ENCODE peak calls at places on chromosomes 11 and 22, in nine cellular contexts. One of them, this sample, is unnamed.

GRCh38 chr22:49574861-49575702 is 252.6 kb downstream of the BRD1 start:
- DNase-seq in thoracic aorta: no peak
- DNase-seq in RCC 7860: no peak
- DNase-seq in HTR-8/SVneo: no peak
- DNase-seq in activated CD8-positive, alpha-beta memory T cell treated with anti-CD3 and anti-CD28 coated beads, Interleukin-2, amount 50 U/mL, for 4 hours: no peak
- DNase-seq in activated CD4-positive, CD25-positive, alpha-beta regulatory T cell treated with anti-CD3 and anti-CD28 coated beads, Interleukin-2, amount 50 U/mL, for 72 hours: no peak
- DNase-seq in NCI-H1436 treated with DMSO at 0.1 percent for 48 hours: no peak
- DNase-seq in substantia nigra: no peak
- DNase-seq in left colon: no peak
- DNase-seq in this sample: no peak

GRCh38 chr11:86551286-86551685 is 121.1 kb downstream of the ME3 start:
- DNase-seq in thoracic aorta: peak
- DNase-seq in RCC 7860: peak
- DNase-seq in HTR-8/SVneo: peak
- DNase-seq in activated CD8-positive, alpha-beta memory T cell treated with anti-CD3 and anti-CD28 coated beads, Interleukin-2, amount 50 U/mL, for 4 hours: no peak
- DNase-seq in activated CD4-positive, CD25-positive, alpha-beta regulatory T cell treated with anti-CD3 and anti-CD28 coated beads, Interleukin-2, amount 50 U/mL, for 72 hours: no peak
- DNase-seq in NCI-H1436 treated with DMSO at 0.1 percent for 48 hours: no peak
- DNase-seq in substantia nigra: no peak
- DNase-seq in left colon: no peak
- DNase-seq in this sample: peak

GRCh38 chr22:25747245-25747944 is 5.4 kb downstream of the MYO18B start:
- DNase-seq in thoracic aorta: peak
- DNase-seq in RCC 7860: peak
- DNase-seq in HTR-8/SVneo: peak
- DNase-seq in activated CD8-positive, alpha-beta memory T cell treated with anti-CD3 and anti-CD28 coated beads, Interleukin-2, amount 50 U/mL, for 4 hours: no peak
- DNase-seq in activated CD4-positive, CD25-positive, alpha-beta regulatory T cell treated with anti-CD3 and anti-CD28 coated beads, Interleukin-2, amount 50 U/mL, for 72 hours: no peak
- DNase-seq in NCI-H1436 treated with DMSO at 0.1 percent for 48 hours: no peak
- DNase-seq in substantia nigra: no peak
- DNase-seq in left colon: peak
- DNase-seq in this sample: peak

GRCh38 chr11:43834291-43834690 is 46.3 kb upstream of the ALKBH3 start:
- DNase-seq in thoracic aorta: no peak
- DNase-seq in RCC 7860: no peak
- DNase-seq in HTR-8/SVneo: no peak
- DNase-seq in activated CD8-positive, alpha-beta memory T cell treated with anti-CD3 and anti-CD28 coated beads, Interleukin-2, amount 50 U/mL, for 4 hours: no peak
- DNase-seq in activated CD4-positive, CD25-positive, alpha-beta regulatory T cell treated with anti-CD3 and anti-CD28 coated beads, Interleukin-2, amount 50 U/mL, for 72 hours: no peak
- DNase-seq in NCI-H1436 treated with DMSO at 0.1 percent for 48 hours: no peak
- DNase-seq in substantia nigra: no peak
- DNase-seq in left colon: no peak
- DNase-seq in this sample: no peak

GRCh38 chr11:35183526-35183925 is 44.6 kb downstream of the CD44 start:
- DNase-seq in thoracic aorta: no peak
- DNase-seq in RCC 7860: no peak
- DNase-seq in HTR-8/SVneo: no peak
- DNase-seq in activated CD8-positive, alpha-beta memory T cell treated with anti-CD3 and anti-CD28 coated beads, Interleukin-2, amount 50 U/mL, for 4 hours: no peak
- DNase-seq in activated CD4-positive, CD25-positive, alpha-beta regulatory T cell treated with anti-CD3 and anti-CD28 coated beads, Interleukin-2, amount 50 U/mL, for 72 hours: no peak
- DNase-seq in NCI-H1436 treated with DMSO at 0.1 percent for 48 hours: no peak
- DNase-seq in substantia nigra: no peak
- DNase-seq in left colon: no peak
- DNase-seq in this sample: no peak

GRCh38 chr22:47389201-47389600 is 626.8 kb downstream of the TBC1D22A start:
- DNase-seq in thoracic aorta: no peak
- DNase-seq in RCC 7860: no peak
- DNase-seq in HTR-8/SVneo: no peak
- DNase-seq in activated CD8-positive, alpha-beta memory T cell treated with anti-CD3 and anti-CD28 coated beads, Interleukin-2, amount 50 U/mL, for 4 hours: no peak
- DNase-seq in activated CD4-positive, CD25-positive, alpha-beta regulatory T cell treated with anti-CD3 and anti-CD28 coated beads, Interleukin-2, amount 50 U/mL, for 72 hours: no peak
- DNase-seq in NCI-H1436 treated with DMSO at 0.1 percent for 48 hours: no peak
- DNase-seq in substantia nigra: no peak
- DNase-seq in left colon: no peak
- DNase-seq in this sample: no peak

GRCh38 chr11:31813961-31814868 is 3.1 kb upstream of the PAX6 start:
- DNase-seq in thoracic aorta: no peak
- DNase-seq in RCC 7860: no peak
- DNase-seq in HTR-8/SVneo: no peak
- DNase-seq in activated CD8-positive, alpha-beta memory T cell treated with anti-CD3 and anti-CD28 coated beads, Interleukin-2, amount 50 U/mL, for 4 hours: no peak
- DNase-seq in activated CD4-positive, CD25-positive, alpha-beta regulatory T cell treated with anti-CD3 and anti-CD28 coated beads, Interleukin-2, amount 50 U/mL, for 72 hours: no peak
- DNase-seq in NCI-H1436 treated with DMSO at 0.1 percent for 48 hours: no peak
- DNase-seq in substantia nigra: no peak
- DNase-seq in left colon: no peak
- DNase-seq in this sample: no peak

GRCh38 chr11:103927535-103927934 is 108.9 kb upstream of the DDI1 start:
- DNase-seq in thoracic aorta: no peak
- DNase-seq in RCC 7860: no peak
- DNase-seq in HTR-8/SVneo: no peak
- DNase-seq in activated CD8-positive, alpha-beta memory T cell treated with anti-CD3 and anti-CD28 coated beads, Interleukin-2, amount 50 U/mL, for 4 hours: no peak
- DNase-seq in activated CD4-positive, CD25-positive, alpha-beta regulatory T cell treated with anti-CD3 and anti-CD28 coated beads, Interleukin-2, amount 50 U/mL, for 72 hours: no peak
- DNase-seq in NCI-H1436 treated with DMSO at 0.1 percent for 48 hours: no peak
- DNase-seq in substantia nigra: no peak
- DNase-seq in left colon: no peak
- DNase-seq in this sample: no peak

GRCh38 chr11:8745431-8745986 is 62.9 kb downstream of the RPL27A start:
- DNase-seq in thoracic aorta: no peak
- DNase-seq in RCC 7860: no peak
- DNase-seq in HTR-8/SVneo: no peak
- DNase-seq in activated CD8-positive, alpha-beta memory T cell treated with anti-CD3 and anti-CD28 coated beads, Interleukin-2, amount 50 U/mL, for 4 hours: no peak
- DNase-seq in activated CD4-positive, CD25-positive, alpha-beta regulatory T cell treated with anti-CD3 and anti-CD28 coated beads, Interleukin-2, amount 50 U/mL, for 72 hours: no peak
- DNase-seq in NCI-H1436 treated with DMSO at 0.1 percent for 48 hours: no peak
- DNase-seq in substantia nigra: no peak
- DNase-seq in left colon: no peak
- DNase-seq in this sample: no peak

GRCh38 chr11:12587333-12587997 is 86.8 kb upstream of the TEAD1 start:
- DNase-seq in thoracic aorta: no peak
- DNase-seq in RCC 7860: peak
- DNase-seq in HTR-8/SVneo: peak
- DNase-seq in activated CD8-positive, alpha-beta memory T cell treated with anti-CD3 and anti-CD28 coated beads, Interleukin-2, amount 50 U/mL, for 4 hours: no peak
- DNase-seq in activated CD4-positive, CD25-positive, alpha-beta regulatory T cell treated with anti-CD3 and anti-CD28 coated beads, Interleukin-2, amount 50 U/mL, for 72 hours: no peak
- DNase-seq in NCI-H1436 treated with DMSO at 0.1 percent for 48 hours: no peak
- DNase-seq in substantia nigra: no peak
- DNase-seq in left colon: no peak
- DNase-seq in this sample: peak

GRCh38 chr11:122861631-122862030 is 20.9 kb upstream of the JHY start:
- DNase-seq in thoracic aorta: no peak
- DNase-seq in RCC 7860: no peak
- DNase-seq in HTR-8/SVneo: no peak
- DNase-seq in activated CD8-positive, alpha-beta memory T cell treated with anti-CD3 and anti-CD28 coated beads, Interleukin-2, amount 50 U/mL, for 4 hours: no peak
- DNase-seq in activated CD4-positive, CD25-positive, alpha-beta regulatory T cell treated with anti-CD3 and anti-CD28 coated beads, Interleukin-2, amount 50 U/mL, for 72 hours: no peak
- DNase-seq in NCI-H1436 treated with DMSO at 0.1 percent for 48 hours: no peak
- DNase-seq in substantia nigra: no peak
- DNase-seq in left colon: no peak
- DNase-seq in this sample: no peak

GRCh38 chr11:44622190-44622650 is 56.8 kb downstream of the CD82 start:
- DNase-seq in thoracic aorta: no peak
- DNase-seq in RCC 7860: no peak
- DNase-seq in HTR-8/SVneo: no peak
- DNase-seq in activated CD8-positive, alpha-beta memory T cell treated with anti-CD3 and anti-CD28 coated beads, Interleukin-2, amount 50 U/mL, for 4 hours: no peak
- DNase-seq in activated CD4-positive, CD25-positive, alpha-beta regulatory T cell treated with anti-CD3 and anti-CD28 coated beads, Interleukin-2, amount 50 U/mL, for 72 hours: peak
- DNase-seq in NCI-H1436 treated with DMSO at 0.1 percent for 48 hours: no peak
- DNase-seq in substantia nigra: no peak
- DNase-seq in left colon: no peak
- DNase-seq in this sample: no peak

GRCh38 chr22:24826710-24827285 is 20.8 kb downstream of the SGSM1 start:
- DNase-seq in thoracic aorta: no peak
- DNase-seq in RCC 7860: no peak
- DNase-seq in HTR-8/SVneo: no peak
- DNase-seq in activated CD8-positive, alpha-beta memory T cell treated with anti-CD3 and anti-CD28 coated beads, Interleukin-2, amount 50 U/mL, for 4 hours: no peak
- DNase-seq in activated CD4-positive, CD25-positive, alpha-beta regulatory T cell treated with anti-CD3 and anti-CD28 coated beads, Interleukin-2, amount 50 U/mL, for 72 hours: no peak
- DNase-seq in NCI-H1436 treated with DMSO at 0.1 percent for 48 hours: no peak
- DNase-seq in substantia nigra: no peak
- DNase-seq in left colon: peak
- DNase-seq in this sample: no peak

GRCh38 chr11:8760896-8761295 is 78.3 kb downstream of the RPL27A start:
- DNase-seq in thoracic aorta: no peak
- DNase-seq in RCC 7860: no peak
- DNase-seq in HTR-8/SVneo: no peak
- DNase-seq in activated CD8-positive, alpha-beta memory T cell treated with anti-CD3 and anti-CD28 coated beads, Interleukin-2, amount 50 U/mL, for 4 hours: no peak
- DNase-seq in activated CD4-positive, CD25-positive, alpha-beta regulatory T cell treated with anti-CD3 and anti-CD28 coated beads, Interleukin-2, amount 50 U/mL, for 72 hours: no peak
- DNase-seq in NCI-H1436 treated with DMSO at 0.1 percent for 48 hours: no peak
- DNase-seq in substantia nigra: no peak
- DNase-seq in left colon: no peak
- DNase-seq in this sample: no peak

GRCh38 chr22:28410050-28410816 is 269.4 kb downstream of the TTC28 start:
- DNase-seq in thoracic aorta: no peak
- DNase-seq in RCC 7860: no peak
- DNase-seq in HTR-8/SVneo: no peak
- DNase-seq in activated CD8-positive, alpha-beta memory T cell treated with anti-CD3 and anti-CD28 coated beads, Interleukin-2, amount 50 U/mL, for 4 hours: no peak
- DNase-seq in activated CD4-positive, CD25-positive, alpha-beta regulatory T cell treated with anti-CD3 and anti-CD28 coated beads, Interleukin-2, amount 50 U/mL, for 72 hours: no peak
- DNase-seq in NCI-H1436 treated with DMSO at 0.1 percent for 48 hours: no peak
- DNase-seq in substantia nigra: no peak
- DNase-seq in left colon: no peak
- DNase-seq in this sample: no peak

GRCh38 chr11:62931501-62932278 is 10.5 kb upstream of the CHRM1 start:
- DNase-seq in thoracic aorta: no peak
- DNase-seq in RCC 7860: no peak
- DNase-seq in HTR-8/SVneo: no peak
- DNase-seq in activated CD8-positive, alpha-beta memory T cell treated with anti-CD3 and anti-CD28 coated beads, Interleukin-2, amount 50 U/mL, for 4 hours: no peak
- DNase-seq in activated CD4-positive, CD25-positive, alpha-beta regulatory T cell treated with anti-CD3 and anti-CD28 coated beads, Interleukin-2, amount 50 U/mL, for 72 hours: no peak
- DNase-seq in NCI-H1436 treated with DMSO at 0.1 percent for 48 hours: no peak
- DNase-seq in substantia nigra: no peak
- DNase-seq in left colon: no peak
- DNase-seq in this sample: no peak

GRCh38 chr11:107799245-107799859 is 59.2 kb downstream of the SLC35F2 start:
- DNase-seq in thoracic aorta: peak
- DNase-seq in RCC 7860: peak
- DNase-seq in HTR-8/SVneo: peak
- DNase-seq in activated CD8-positive, alpha-beta memory T cell treated with anti-CD3 and anti-CD28 coated beads, Interleukin-2, amount 50 U/mL, for 4 hours: peak
- DNase-seq in activated CD4-positive, CD25-positive, alpha-beta regulatory T cell treated with anti-CD3 and anti-CD28 coated beads, Interleukin-2, amount 50 U/mL, for 72 hours: peak
- DNase-seq in NCI-H1436 treated with DMSO at 0.1 percent for 48 hours: no peak
- DNase-seq in substantia nigra: no peak
- DNase-seq in left colon: peak
- DNase-seq in this sample: peak

GRCh38 chr11:72720806-72721205 is 31.4 kb downstream of the ARAP1 start:
- DNase-seq in thoracic aorta: no peak
- DNase-seq in RCC 7860: no peak
- DNase-seq in HTR-8/SVneo: no peak
- DNase-seq in activated CD8-positive, alpha-beta memory T cell treated with anti-CD3 and anti-CD28 coated beads, Interleukin-2, amount 50 U/mL, for 4 hours: no peak
- DNase-seq in activated CD4-positive, CD25-positive, alpha-beta regulatory T cell treated with anti-CD3 and anti-CD28 coated beads, Interleukin-2, amount 50 U/mL, for 72 hours: no peak
- DNase-seq in NCI-H1436 treated with DMSO at 0.1 percent for 48 hours: no peak
- DNase-seq in substantia nigra: no peak
- DNase-seq in left colon: no peak
- DNase-seq in this sample: no peak

GRCh38 chr11:59643390-59643789 is 25.4 kb downstream of the PATL1 start:
- DNase-seq in thoracic aorta: no peak
- DNase-seq in RCC 7860: no peak
- DNase-seq in HTR-8/SVneo: no peak
- DNase-seq in activated CD8-positive, alpha-beta memory T cell treated with anti-CD3 and anti-CD28 coated beads, Interleukin-2, amount 50 U/mL, for 4 hours: no peak
- DNase-seq in activated CD4-positive, CD25-positive, alpha-beta regulatory T cell treated with anti-CD3 and anti-CD28 coated beads, Interleukin-2, amount 50 U/mL, for 72 hours: no peak
- DNase-seq in NCI-H1436 treated with DMSO at 0.1 percent for 48 hours: no peak
- DNase-seq in substantia nigra: no peak
- DNase-seq in left colon: no peak
- DNase-seq in this sample: no peak

GRCh38 chr11:12403995-12404345 is 26.6 kb downstream of the PARVA start:
- DNase-seq in thoracic aorta: no peak
- DNase-seq in RCC 7860: no peak
- DNase-seq in HTR-8/SVneo: no peak
- DNase-seq in activated CD8-positive, alpha-beta memory T cell treated with anti-CD3 and anti-CD28 coated beads, Interleukin-2, amount 50 U/mL, for 4 hours: no peak
- DNase-seq in activated CD4-positive, CD25-positive, alpha-beta regulatory T cell treated with anti-CD3 and anti-CD28 coated beads, Interleukin-2, amount 50 U/mL, for 72 hours: no peak
- DNase-seq in NCI-H1436 treated with DMSO at 0.1 percent for 48 hours: no peak
- DNase-seq in substantia nigra: no peak
- DNase-seq in left colon: no peak
- DNase-seq in this sample: no peak

GRCh38 chr22:44870021-44870420 is 117.6 kb downstream of the ARHGAP8 start:
- DNase-seq in thoracic aorta: no peak
- DNase-seq in RCC 7860: peak
- DNase-seq in HTR-8/SVneo: peak
- DNase-seq in activated CD8-positive, alpha-beta memory T cell treated with anti-CD3 and anti-CD28 coated beads, Interleukin-2, amount 50 U/mL, for 4 hours: no peak
- DNase-seq in activated CD4-positive, CD25-positive, alpha-beta regulatory T cell treated with anti-CD3 and anti-CD28 coated beads, Interleukin-2, amount 50 U/mL, for 72 hours: no peak
- DNase-seq in NCI-H1436 treated with DMSO at 0.1 percent for 48 hours: peak
- DNase-seq in substantia nigra: no peak
- DNase-seq in left colon: no peak
- DNase-seq in this sample: no peak

GRCh38 chr11:31825453-31826391 is 14.6 kb upstream of the PAX6 start:
- DNase-seq in thoracic aorta: no peak
- DNase-seq in RCC 7860: no peak
- DNase-seq in HTR-8/SVneo: no peak
- DNase-seq in activated CD8-positive, alpha-beta memory T cell treated with anti-CD3 and anti-CD28 coated beads, Interleukin-2, amount 50 U/mL, for 4 hours: no peak
- DNase-seq in activated CD4-positive, CD25-positive, alpha-beta regulatory T cell treated with anti-CD3 and anti-CD28 coated beads, Interleukin-2, amount 50 U/mL, for 72 hours: no peak
- DNase-seq in NCI-H1436 treated with DMSO at 0.1 percent for 48 hours: no peak
- DNase-seq in substantia nigra: no peak
- DNase-seq in left colon: no peak
- DNase-seq in this sample: no peak

GRCh38 chr11:35276396-35276795 is 137.4 kb downstream of the CD44 start:
- DNase-seq in thoracic aorta: no peak
- DNase-seq in RCC 7860: peak
- DNase-seq in HTR-8/SVneo: no peak
- DNase-seq in activated CD8-positive, alpha-beta memory T cell treated with anti-CD3 and anti-CD28 coated beads, Interleukin-2, amount 50 U/mL, for 4 hours: no peak
- DNase-seq in activated CD4-positive, CD25-positive, alpha-beta regulatory T cell treated with anti-CD3 and anti-CD28 coated beads, Interleukin-2, amount 50 U/mL, for 72 hours: no peak
- DNase-seq in NCI-H1436 treated with DMSO at 0.1 percent for 48 hours: no peak
- DNase-seq in substantia nigra: no peak
- DNase-seq in left colon: no peak
- DNase-seq in this sample: no peak

GRCh38 chr11:106553304-106553703 is 465.0 kb downstream of the GUCY1A2 start:
- DNase-seq in thoracic aorta: no peak
- DNase-seq in RCC 7860: no peak
- DNase-seq in HTR-8/SVneo: no peak
- DNase-seq in activated CD8-positive, alpha-beta memory T cell treated with anti-CD3 and anti-CD28 coated beads, Interleukin-2, amount 50 U/mL, for 4 hours: no peak
- DNase-seq in activated CD4-positive, CD25-positive, alpha-beta regulatory T cell treated with anti-CD3 and anti-CD28 coated beads, Interleukin-2, amount 50 U/mL, for 72 hours: no peak
- DNase-seq in NCI-H1436 treated with DMSO at 0.1 percent for 48 hours: no peak
- DNase-seq in substantia nigra: no peak
- DNase-seq in left colon: no peak
- DNase-seq in this sample: no peak

GRCh38 chr11:45872513-45873356 is 12.7 kb upstream of the MAPK8IP1 start:
- DNase-seq in thoracic aorta: no peak
- DNase-seq in RCC 7860: peak
- DNase-seq in HTR-8/SVneo: peak
- DNase-seq in activated CD8-positive, alpha-beta memory T cell treated with anti-CD3 and anti-CD28 coated beads, Interleukin-2, amount 50 U/mL, for 4 hours: no peak
- DNase-seq in activated CD4-positive, CD25-positive, alpha-beta regulatory T cell treated with anti-CD3 and anti-CD28 coated beads, Interleukin-2, amount 50 U/mL, for 72 hours: peak
- DNase-seq in NCI-H1436 treated with DMSO at 0.1 percent for 48 hours: peak
- DNase-seq in substantia nigra: no peak
- DNase-seq in left colon: peak
- DNase-seq in this sample: peak

GRCh38 chr11:83827940-83828554 is 541.9 kb upstream of the CCDC90B start:
- DNase-seq in thoracic aorta: no peak
- DNase-seq in RCC 7860: no peak
- DNase-seq in HTR-8/SVneo: peak
- DNase-seq in activated CD8-positive, alpha-beta memory T cell treated with anti-CD3 and anti-CD28 coated beads, Interleukin-2, amount 50 U/mL, for 4 hours: no peak
- DNase-seq in activated CD4-positive, CD25-positive, alpha-beta regulatory T cell treated with anti-CD3 and anti-CD28 coated beads, Interleukin-2, amount 50 U/mL, for 72 hours: no peak
- DNase-seq in NCI-H1436 treated with DMSO at 0.1 percent for 48 hours: no peak
- DNase-seq in substantia nigra: no peak
- DNase-seq in left colon: no peak
- DNase-seq in this sample: no peak

GRCh38 chr22:44424867-44425351 is 73.1 kb downstream of the RTL6 start:
- DNase-seq in thoracic aorta: no peak
- DNase-seq in RCC 7860: no peak
- DNase-seq in HTR-8/SVneo: no peak
- DNase-seq in activated CD8-positive, alpha-beta memory T cell treated with anti-CD3 and anti-CD28 coated beads, Interleukin-2, amount 50 U/mL, for 4 hours: no peak
- DNase-seq in activated CD4-positive, CD25-positive, alpha-beta regulatory T cell treated with anti-CD3 and anti-CD28 coated beads, Interleukin-2, amount 50 U/mL, for 72 hours: no peak
- DNase-seq in NCI-H1436 treated with DMSO at 0.1 percent for 48 hours: no peak
- DNase-seq in substantia nigra: no peak
- DNase-seq in left colon: no peak
- DNase-seq in this sample: no peak

GRCh38 chr11:27723685-27724084 is 23.4 kb upstream of the BDNF start:
- DNase-seq in thoracic aorta: no peak
- DNase-seq in RCC 7860: no peak
- DNase-seq in HTR-8/SVneo: peak
- DNase-seq in activated CD8-positive, alpha-beta memory T cell treated with anti-CD3 and anti-CD28 coated beads, Interleukin-2, amount 50 U/mL, for 4 hours: no peak
- DNase-seq in activated CD4-positive, CD25-positive, alpha-beta regulatory T cell treated with anti-CD3 and anti-CD28 coated beads, Interleukin-2, amount 50 U/mL, for 72 hours: no peak
- DNase-seq in NCI-H1436 treated with DMSO at 0.1 percent for 48 hours: no peak
- DNase-seq in substantia nigra: no peak
- DNase-seq in left colon: no peak
- DNase-seq in this sample: no peak

This sample was measured in AG09309.